ENCODE peak calls at places on chromosome 22, in seven cellular contexts. G is GM20000, O is body of pancreas, A is IMR-90, S is type B pancreatic cell, D is EL, X is H54. L is an unnamed sample.

GRCh38 chr22:21632237-21632895 is at the start of gene CCDC116:
- DNase-seq in G (no peak), O (no peak), A (no peak), S (no peak), D (no peak), X (no peak), L (no peak)

GRCh38 chr22:17403906-17404305 is 34.6 kb downstream of the CECR2 start:
- DNase-seq in G (no peak), O (no peak), A (no peak), S (no peak), D (no peak), X (no peak), L (no peak)

GRCh38 chr22:23305321-23305910 is 125.1 kb downstream of the BCR start:
- DNase-seq in G (no peak), O (no peak), A (peak; percentile 80), S (peak; percentile 64), D (peak; percentile 89), X (peak; percentile 71), L (no peak)

GRCh38 chr22:49934144-49934890 is 15.9 kb downstream of the CRELD2 start:
- DNase-seq in G (no peak), O (peak; percentile 86), A (peak; percentile 12), S (no peak), D (peak; percentile 26), X (peak; percentile 77), L (no peak)

GRCh38 chr22:35661377-35661937 is 13.2 kb downstream of the APOL6 start:
- DNase-seq in G (no peak), O (no peak), A (peak; percentile 85), S (no peak), D (peak; percentile 46), X (no peak), L (no peak)

GRCh38 chr22:31173386-31174145 is 13.6 kb downstream of the RNF185 start:
- DNase-seq in G (no peak), O (no peak), A (peak; percentile 95), S (no peak), D (peak; percentile 89), X (peak; percentile 42), L (no peak)

GRCh38 chr22:29480512-29481264 is 670 bp downstream of the NEFH start:
- DNase-seq in G (no peak), O (peak; percentile 9), A (peak; percentile 56), S (no peak), D (no peak), X (no peak), L (no peak)

GRCh38 chr22:39562839-39563489 is 7.6 kb upstream of the CACNA1I start:
- DNase-seq in G (no peak), O (no peak), A (no peak), S (no peak), D (no peak), X (no peak), L (no peak)

GRCh38 chr22:42064629-42065028 is 6.0 kb downstream of the NAGA start:
- DNase-seq in G (no peak), O (no peak), A (no peak), S (peak; percentile 37), D (no peak), X (no peak), L (no peak)

GRCh38 chr22:41480397-41480735 is 11.4 kb downstream of the ACO2 start:
- DNase-seq in G (no peak), O (no peak), A (peak; percentile 92), S (no peak), D (peak; percentile 68), X (no peak), L (no peak)

GRCh38 chr22:36067237-36067558 is 38.6 kb upstream of the RBFOX2 start:
- DNase-seq in G (no peak), O (no peak), A (no peak), S (no peak), D (no peak), X (no peak), L (no peak)

GRCh38 chr22:24951942-24952836 is at the start of gene KIAA1671:
- DNase-seq in G (peak; percentile 97), O (peak; percentile 93), A (peak; percentile 27), S (peak; percentile 95), D (peak; percentile 60), X (peak; percentile 77), L (no peak)

GRCh38 chr22:42228480-42228879 is 42.0 kb downstream of the TCF20 start:
- DNase-seq in G (no peak), O (no peak), A (no peak), S (no peak), D (no peak), X (no peak), L (no peak)

GRCh38 chr22:19957445-19957844 is 15.8 kb upstream of the TXNRD2 start:
- DNase-seq in G (no peak), O (no peak), A (no peak), S (no peak), D (no peak), X (no peak), L (no peak)

GRCh38 chr22:41526802-41527799 is 17.2 kb downstream of the POLR3H start:
- DNase-seq in G (peak; percentile 69), O (peak; percentile 57), A (peak; percentile 25), S (no peak), D (peak; percentile 45), X (no peak), L (no peak)

GRCh38 chr22:25774575-25775026 is 32.6 kb downstream of the MYO18B start:
- DNase-seq in G (peak; percentile 31), O (no peak), A (no peak), S (no peak), D (no peak), X (no peak), L (no peak)

GRCh38 chr22:35463231-35463933 is 63.4 kb downstream of the MCM5 start:
- DNase-seq in G (no peak), O (no peak), A (no peak), S (no peak), D (no peak), X (no peak), L (no peak)

L was measured in GM12864.